ENCODE peak calls at places on chromosome 4, in five cellular contexts. One of them, this sample, is unnamed.
A peak's percentile ranks its signal among the peaks of the same experiment; 100 is the strongest.

GRCh38 chr4:113435893-113436292 is 325.6 kb downstream of the CAMK2D start:
- DNase-seq in SK-N-SH: no peak
- DNase-seq in heart left ventricle: peak; percentile 71
- DNase-seq in GM23338: peak; percentile 48
- DNase-seq in kidney: no peak
- DNase-seq in this sample: no peak

GRCh38 chr4:25863347-25863784 is 578 bp upstream of the SEL1L3 start:
- DNase-seq in SK-N-SH: peak; percentile 57
- DNase-seq in heart left ventricle: no peak
- DNase-seq in GM23338: peak; percentile 74
- DNase-seq in kidney: peak; percentile 78
- DNase-seq in this sample: peak; percentile 35

GRCh38 chr4:26022346-26022891 is 108.4 kb downstream of the SMIM20 start:
- DNase-seq in SK-N-SH: no peak
- DNase-seq in heart left ventricle: no peak
- DNase-seq in GM23338: no peak
- DNase-seq in kidney: no peak
- DNase-seq in this sample: no peak

GRCh38 chr4:14177987-14178386 is 550.5 kb upstream of the BOD1L1 start:
- DNase-seq in SK-N-SH: no peak
- DNase-seq in heart left ventricle: no peak
- DNase-seq in GM23338: no peak
- DNase-seq in kidney: no peak
- DNase-seq in this sample: no peak

GRCh38 chr4:127917151-127917550 is 36.5 kb downstream of the PLK4 start:
- DNase-seq in SK-N-SH: no peak
- DNase-seq in heart left ventricle: no peak
- DNase-seq in GM23338: no peak
- DNase-seq in kidney: no peak
- DNase-seq in this sample: no peak

GRCh38 chr4:77360451-77360850 is 203.4 kb downstream of the CCNG2 start:
- DNase-seq in SK-N-SH: no peak
- DNase-seq in heart left ventricle: no peak
- DNase-seq in GM23338: no peak
- DNase-seq in kidney: no peak
- DNase-seq in this sample: no peak

GRCh38 chr4:109025471-109026076 is 262.7 kb upstream of the ETNPPL start:
- DNase-seq in SK-N-SH: no peak
- DNase-seq in heart left ventricle: no peak
- DNase-seq in GM23338: no peak
- DNase-seq in kidney: no peak
- DNase-seq in this sample: no peak

GRCh38 chr4:87051121-87051713 is 116.4 kb downstream of the AFF1 start:
- DNase-seq in SK-N-SH: no peak
- DNase-seq in heart left ventricle: no peak
- DNase-seq in GM23338: no peak
- DNase-seq in kidney: no peak
- DNase-seq in this sample: no peak

GRCh38 chr4:55824865-55825264 is 5.3 kb downstream of the EXOC1L start:
- DNase-seq in SK-N-SH: no peak
- DNase-seq in heart left ventricle: no peak
- DNase-seq in GM23338: no peak
- DNase-seq in kidney: no peak
- DNase-seq in this sample: no peak

GRCh38 chr4:144480068-144480467 is 165.9 kb upstream of the HHIP start:
- DNase-seq in SK-N-SH: no peak
- DNase-seq in heart left ventricle: no peak
- DNase-seq in GM23338: no peak
- DNase-seq in kidney: no peak
- DNase-seq in this sample: no peak

GRCh38 chr4:87835192-87835591 is 2.4 kb downstream of the MEPE start:
- DNase-seq in SK-N-SH: no peak
- DNase-seq in heart left ventricle: no peak
- DNase-seq in GM23338: no peak
- DNase-seq in kidney: no peak
- DNase-seq in this sample: no peak

GRCh38 chr4:64713256-64713840 is 304.1 kb upstream of the TECRL start:
- DNase-seq in SK-N-SH: peak; percentile 9
- DNase-seq in heart left ventricle: no peak
- DNase-seq in GM23338: peak; percentile 78
- DNase-seq in kidney: no peak
- DNase-seq in this sample: no peak
- TF ChIP-seq CTCF in SK-N-SH: peak; percentile 65
- TF ChIP-seq CTCF in heart left ventricle: peak; percentile 51
- TF ChIP-seq CTCF in GM23338: peak; percentile 57
- TF ChIP-seq CTCF in kidney: peak; percentile 35
- TF ChIP-seq CTCF in this sample: peak; percentile 71

GRCh38 chr4:159376289-159376688 is 273.4 kb downstream of the RAPGEF2 start:
- DNase-seq in SK-N-SH: no peak
- DNase-seq in heart left ventricle: no peak
- DNase-seq in GM23338: no peak
- DNase-seq in kidney: no peak
- DNase-seq in this sample: no peak
- TF ChIP-seq CTCF in SK-N-SH: no peak
- TF ChIP-seq CTCF in heart left ventricle: no peak
- TF ChIP-seq CTCF in GM23338: no peak
- TF ChIP-seq CTCF in kidney: no peak
- TF ChIP-seq CTCF in this sample: no peak

GRCh38 chr4:140427104-140427918 is at the start of gene CLGN:
- DNase-seq in SK-N-SH: peak; percentile 95
- DNase-seq in heart left ventricle: peak; percentile 73
- DNase-seq in GM23338: peak; percentile 94
- DNase-seq in kidney: peak; percentile 80
- DNase-seq in this sample: peak; percentile 95
- TF ChIP-seq CTCF in SK-N-SH: peak; percentile 59
- TF ChIP-seq CTCF in heart left ventricle: peak; percentile 73
- TF ChIP-seq CTCF in GM23338: peak; percentile 77
- TF ChIP-seq CTCF in kidney: peak; percentile 15
- TF ChIP-seq CTCF in this sample: peak; percentile 50

GRCh38 chr4:187258651-187259401 is 535.2 kb upstream of the FAT1 start:
- DNase-seq in SK-N-SH: no peak
- DNase-seq in heart left ventricle: no peak
- DNase-seq in GM23338: peak; percentile 28
- DNase-seq in kidney: no peak
- DNase-seq in this sample: no peak

GRCh38 chr4:187251896-187252295 is 528.2 kb upstream of the FAT1 start:
- DNase-seq in SK-N-SH: no peak
- DNase-seq in heart left ventricle: no peak
- DNase-seq in GM23338: no peak
- DNase-seq in kidney: no peak
- DNase-seq in this sample: no peak

DNA sequence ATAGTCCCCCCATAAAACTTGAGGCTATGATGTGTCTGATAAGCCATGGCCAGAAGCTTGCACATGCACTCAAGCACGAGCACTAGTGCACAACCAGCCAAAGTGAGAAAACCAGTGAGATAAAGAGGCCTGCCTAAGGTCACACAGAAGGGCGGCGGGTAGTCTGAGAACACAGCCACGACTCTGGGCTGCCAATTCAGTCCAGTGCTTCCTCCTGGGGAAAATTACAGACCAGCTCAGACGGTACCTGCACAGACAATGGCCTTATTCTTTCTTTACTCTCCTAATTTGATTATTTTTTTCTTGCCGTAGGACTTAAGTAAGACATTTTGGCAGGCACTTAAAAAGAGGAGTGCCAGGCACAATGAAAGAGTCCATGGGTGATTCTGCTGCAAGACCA is 533.2 kb upstream of the FAT1 start:
- DNase-seq in SK-N-SH: no peak
- DNase-seq in heart left ventricle: no peak
- DNase-seq in GM23338: no peak
- DNase-seq in kidney: no peak
- DNase-seq in this sample: no peak
- TF ChIP-seq CTCF in SK-N-SH: no peak
- TF ChIP-seq CTCF in heart left ventricle: no peak
- TF ChIP-seq CTCF in GM23338: no peak
- TF ChIP-seq CTCF in kidney: no peak
- TF ChIP-seq CTCF in this sample: no peak

GRCh38 chr4:27149541-27150212 is 289.0 kb downstream of the STIM2 start:
- DNase-seq in SK-N-SH: no peak
- DNase-seq in heart left ventricle: no peak
- DNase-seq in GM23338: no peak
- DNase-seq in kidney: no peak
- DNase-seq in this sample: no peak

GRCh38 chr4:27145556-27145955 is 284.9 kb downstream of the STIM2 start:
- DNase-seq in SK-N-SH: no peak
- DNase-seq in heart left ventricle: no peak
- DNase-seq in GM23338: no peak
- DNase-seq in kidney: no peak
- DNase-seq in this sample: no peak

GRCh38 chr4:27148211-27148895 is 287.7 kb downstream of the STIM2 start:
- DNase-seq in SK-N-SH: no peak
- DNase-seq in heart left ventricle: no peak
- DNase-seq in GM23338: no peak
- DNase-seq in kidney: no peak
- DNase-seq in this sample: no peak
- TF ChIP-seq CTCF in SK-N-SH: no peak
- TF ChIP-seq CTCF in heart left ventricle: no peak
- TF ChIP-seq CTCF in GM23338: no peak
- TF ChIP-seq CTCF in kidney: no peak
- TF ChIP-seq CTCF in this sample: no peak

DNA sequence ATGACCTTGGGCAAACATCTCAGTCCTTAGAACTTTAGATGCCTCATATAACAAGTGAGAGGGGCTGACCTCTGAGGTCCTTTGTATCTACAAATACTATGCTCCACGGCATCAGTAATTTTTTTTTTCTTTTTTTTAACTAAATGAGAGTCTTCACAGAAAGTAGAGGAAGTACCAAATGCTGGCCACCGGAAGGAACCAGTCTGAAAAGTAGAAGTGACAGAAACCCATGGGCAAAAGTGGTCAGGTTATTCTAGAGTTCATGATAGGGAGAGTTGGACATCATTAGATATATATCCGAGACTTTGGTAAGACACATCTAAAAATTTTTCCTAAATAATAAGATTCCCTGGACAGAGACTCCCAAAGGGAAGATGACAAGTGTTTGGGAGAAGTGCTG is 53.7 kb downstream of the COQ2 start:
- DNase-seq in SK-N-SH: no peak
- DNase-seq in heart left ventricle: no peak
- DNase-seq in GM23338: no peak
- DNase-seq in kidney: no peak
- DNase-seq in this sample: no peak
- TF ChIP-seq CTCF in SK-N-SH: no peak
- TF ChIP-seq CTCF in heart left ventricle: no peak
- TF ChIP-seq CTCF in GM23338: no peak
- TF ChIP-seq CTCF in kidney: no peak
- TF ChIP-seq CTCF in this sample: no peak

DNA sequence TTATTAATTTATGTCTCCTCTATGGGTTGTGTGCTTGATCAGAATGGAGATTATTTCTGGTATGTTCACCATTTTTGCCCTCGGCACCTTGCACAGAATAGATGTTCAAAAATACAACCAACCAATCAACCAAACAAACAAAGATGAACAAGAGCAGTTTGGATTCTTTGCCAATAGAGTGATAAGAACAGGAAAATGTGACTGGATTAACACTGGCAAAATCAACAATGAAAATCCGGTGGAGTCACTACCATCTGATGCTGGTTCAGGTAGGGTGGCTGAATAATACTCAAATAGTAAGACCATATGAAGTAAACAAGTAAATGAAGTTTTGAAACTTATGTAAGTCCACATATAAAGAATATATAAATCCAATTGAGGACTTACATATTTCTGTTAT is 685.0 kb upstream of the EPHA5 start:
- DNase-seq in SK-N-SH: no peak
- DNase-seq in heart left ventricle: no peak
- DNase-seq in GM23338: no peak
- DNase-seq in kidney: no peak
- DNase-seq in this sample: no peak
- TF ChIP-seq CTCF in SK-N-SH: no peak
- TF ChIP-seq CTCF in heart left ventricle: no peak
- TF ChIP-seq CTCF in GM23338: no peak
- TF ChIP-seq CTCF in kidney: no peak
- TF ChIP-seq CTCF in this sample: no peak

GRCh38 chr4:8380511-8381415 is 59.8 kb downstream of the ACOX3 start:
- DNase-seq in SK-N-SH: no peak
- DNase-seq in heart left ventricle: peak; percentile 68
- DNase-seq in GM23338: no peak
- DNase-seq in kidney: peak; percentile 55
- DNase-seq in this sample: no peak

GRCh38 chr4:8383016-8383415 is 57.5 kb downstream of the ACOX3 start:
- DNase-seq in SK-N-SH: no peak
- DNase-seq in heart left ventricle: no peak
- DNase-seq in GM23338: no peak
- DNase-seq in kidney: peak; percentile 43
- DNase-seq in this sample: no peak

GRCh38 chr4:8383451-8384160 is 56.9 kb downstream of the ACOX3 start:
- DNase-seq in SK-N-SH: no peak
- DNase-seq in heart left ventricle: no peak
- DNase-seq in GM23338: no peak
- DNase-seq in kidney: peak; percentile 40
- DNase-seq in this sample: no peak

GRCh38 chr4:8379771-8380170 is 60.8 kb downstream of the ACOX3 start:
- DNase-seq in SK-N-SH: no peak
- DNase-seq in heart left ventricle: no peak
- DNase-seq in GM23338: no peak
- DNase-seq in kidney: peak; percentile 14
- DNase-seq in this sample: no peak

GRCh38 chr4:8381814-8382581 is 58.5 kb downstream of the ACOX3 start:
- DNase-seq in SK-N-SH: no peak
- DNase-seq in heart left ventricle: no peak
- DNase-seq in GM23338: no peak
- DNase-seq in kidney: peak; percentile 71
- DNase-seq in this sample: no peak
- TF ChIP-seq CTCF in SK-N-SH: no peak
- TF ChIP-seq CTCF in heart left ventricle: no peak
- TF ChIP-seq CTCF in GM23338: no peak
- TF ChIP-seq CTCF in kidney: no peak
- TF ChIP-seq CTCF in this sample: no peak

DNA sequence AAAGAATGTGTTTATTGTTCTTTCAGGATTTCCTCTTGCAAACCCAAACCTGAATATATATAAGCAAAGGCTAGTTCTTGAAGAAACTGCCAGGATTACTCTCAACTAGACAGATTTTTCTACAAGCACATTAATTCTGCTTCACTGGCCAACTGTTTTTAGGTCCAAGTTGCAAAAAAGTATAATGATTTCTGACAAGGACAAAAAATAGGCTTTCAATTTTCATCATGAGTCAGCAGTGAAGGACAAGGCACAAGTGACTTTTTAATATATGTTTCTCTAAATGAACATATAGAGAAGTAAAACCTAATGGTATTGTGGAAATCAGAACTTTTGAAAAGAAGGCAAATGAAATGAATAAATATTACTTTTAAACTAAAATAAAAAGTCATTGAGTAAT is 73.7 kb downstream of the ELOVL6 start:
- DNase-seq in SK-N-SH: no peak
- DNase-seq in heart left ventricle: no peak
- DNase-seq in GM23338: no peak
- DNase-seq in kidney: no peak
- DNase-seq in this sample: no peak
- TF ChIP-seq CTCF in SK-N-SH: no peak
- TF ChIP-seq CTCF in heart left ventricle: no peak
- TF ChIP-seq CTCF in GM23338: no peak
- TF ChIP-seq CTCF in kidney: no peak
- TF ChIP-seq CTCF in this sample: no peak

This sample was measured in nephron progenitor cell.